ENCODE peak calls at places on chromosomes 4 and X, in four cellular contexts. B, W, N and C are unnamed samples.

GRCh38 chr4:124152130-124152529 is 560.4 kb downstream of the ANKRD50 start:
- DNase-seq in N (no peak), W (no peak), B (no peak), C (no peak)

GRCh38 chr4:184906480-184907097 is 80.8 kb upstream of the ACSL1 start:
- DNase-seq in W (no peak), B (peak; percentile 48), N (no peak), C (no peak)

GRCh38 chr4:88010921-88011320 is 3.5 kb downstream of the PKD2 start:
- DNase-seq in W (peak; percentile 28), B (no peak), N (peak; percentile 48), C (no peak)

GRCh38 chr4:112898357-112899141 is 150.9 kb upstream of the ANK2 start:
- DNase-seq in N (no peak), B (peak; percentile 11), W (peak; percentile 65), C (no peak)

GRCh38 chr4:56757821-56758400 is 63.6 kb downstream of the SPINK2 start:
- DNase-seq in B (no peak), W (peak; percentile 97), N (no peak), C (peak; percentile 37)

GRCh38 chr4:82746705-82747567 is 51.7 kb downstream of the SCD5 start:
- DNase-seq in N (no peak), W (no peak), B (peak; percentile 12), C (no peak)

GRCh38 chr4:88008133-88008621 is 742 bp downstream of the PKD2 start:
- DNase-seq in N (peak; percentile 75), B (peak; percentile 64), W (peak; percentile 80), C (peak; percentile 61)

GRCh38 chr4:25367004-25367621 is 9.9 kb upstream of the ANAPC4 start:
- DNase-seq in N (peak; percentile 81), W (peak; percentile 52), B (peak; percentile 9), C (no peak)

GRCh38 chr4:113179996-113180395 is 130.5 kb downstream of the ANK2 start:
- DNase-seq in N (no peak), W (peak; percentile 80), B (no peak), C (no peak)

GRCh38 chrX:23103546-23103945 is 103.8 kb downstream of the DDX53 start:
- DNase-seq in N (no peak), B (no peak), W (no peak), C (no peak)

GRCh38 chr4:26257850-26258249 is 63.0 kb upstream of the RBPJ start:
- DNase-seq in N (no peak), W (no peak), B (no peak), C (no peak)

GRCh38 chr4:94274912-94275311 is 67.2 kb downstream of the SMARCAD1 start:
- DNase-seq in B (no peak), W (peak; percentile 85), N (no peak), C (no peak)

GRCh38 chr4:86963697-86964096 is 28.9 kb downstream of the AFF1 start:
- DNase-seq in N (no peak), B (peak; percentile 73), W (peak; percentile 69), C (no peak)

GRCh38 chr4:83261307-83261706 is 23.3 kb downstream of the COQ2 start:
- DNase-seq in B (no peak), N (no peak), W (no peak), C (peak; percentile 77)

GRCh38 chrX:105821471-105822081 is 763 bp upstream of the NRK start:
- DNase-seq in B (no peak), W (no peak), N (no peak), C (no peak)

GRCh38 chrX:138925330-138925729 is 213.8 kb upstream of the FGF13 start:
- DNase-seq in W (peak; percentile 92), B (peak; percentile 81), N (no peak), C (no peak)

GRCh38 chrX:50762578-50762977 is 51.4 kb downstream of the SHROOM4 start:
- DNase-seq in W (peak; percentile 12), B (peak; percentile 26), N (no peak), C (no peak)

GRCh38 chr4:53541577-53542206 is 49.6 kb downstream of the LNX1 start:
- DNase-seq in W (peak; percentile 95), B (peak; percentile 75), N (peak; percentile 53), C (no peak)

GRCh38 chr4:111806331-111806730 is 338.9 kb upstream of the FAM241A start:
- DNase-seq in B (no peak), W (peak; percentile 3), N (no peak), C (no peak)

GRCh38 chr4:67581913-67582312 is 23.4 kb downstream of the STAP1 start:
- DNase-seq in B (no peak), N (no peak), W (no peak), C (no peak)

GRCh38 chr4:62344474-62344873 is 1144.3 kb downstream of the ADGRL3 start:
- DNase-seq in B (no peak), N (no peak), W (no peak), C (no peak)

GRCh38 chrX:107389726-107390125 is 59.7 kb upstream of the FRMPD3 start:
- DNase-seq in B (no peak), N (no peak), W (no peak), C (no peak)

GRCh38 chrX:13005671-13006473 is 31.0 kb downstream of the TMSB4X start:
- DNase-seq in N (peak; percentile 58), B (peak; percentile 42), W (peak; percentile 70), C (no peak)

GRCh38 chr4:116603096-116603495 is 482.3 kb downstream of the TRAM1L1 start:
- DNase-seq in W (no peak), B (peak; percentile 77), N (no peak), C (no peak)

GRCh38 chr4:89111833-89112563 is 665 bp downstream of the TIGD2 start:
- DNase-seq in B (peak; percentile 92), N (peak; percentile 14), W (peak; percentile 94), C (peak; percentile 40)

GRCh38 chr4:675980-676870 is 1.9 kb downstream of the MYL5 start:
- DNase-seq in B (no peak), N (peak; percentile 73), W (no peak), C (no peak)
- H3K9ac ChIP-seq in B (no peak overlapping the region), N (peak overlapping the region; percentile 97), W (peak overlapping the region; percentile 96), C (no peak overlapping the region)

GRCh38 chr4:139672732-139673131 is 7.1 kb downstream of the MGST2 start:
- DNase-seq in B (no peak), W (no peak), N (no peak), C (no peak)

GRCh38 chr4:139669335-139669734 is 3.7 kb downstream of the MGST2 start:
- DNase-seq in B (no peak), W (no peak), N (no peak), C (no peak)

GRCh38 chr4:139669859-139670258 is 4.2 kb downstream of the MGST2 start:
- DNase-seq in B (no peak), W (no peak), N (no peak), C (no peak)

GRCh38 chr4:139672215-139672614 is 6.6 kb downstream of the MGST2 start:
- DNase-seq in W (no peak), B (no peak), N (no peak), C (no peak)

GRCh38 chr4:139670765-139671164 is 5.1 kb downstream of the MGST2 start:
- DNase-seq in B (no peak), N (no peak), W (no peak), C (no peak)
- H3K9ac ChIP-seq in B (no peak overlapping the region), N (no peak overlapping the region), W (no peak overlapping the region), C (no peak overlapping the region)

DNA sequence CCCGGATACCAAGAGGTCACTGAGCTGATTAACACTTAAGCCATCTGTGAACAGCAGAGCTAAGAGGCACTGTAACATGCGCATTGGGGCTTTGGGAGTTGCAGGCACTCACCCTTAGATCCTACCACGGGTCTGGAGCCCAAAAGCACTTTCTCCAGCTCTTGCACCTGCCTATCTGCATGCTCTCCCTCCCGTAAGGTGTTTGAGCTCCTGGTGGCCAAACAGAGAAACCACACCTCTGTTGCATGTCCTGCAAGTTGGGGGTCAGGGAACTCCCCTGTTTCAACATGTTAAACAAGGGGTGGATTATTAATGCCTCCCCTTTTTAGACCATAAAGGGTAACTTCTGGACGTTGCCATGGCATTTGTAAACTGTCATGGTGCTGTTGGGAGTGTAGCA is 49.8 kb downstream of the GYPA start:
- DNase-seq in W (no peak), N (no peak), B (no peak), C (no peak)
- H3K9ac ChIP-seq in W (no peak overlapping the region), N (no peak overlapping the region), B (no peak overlapping the region), C (no peak overlapping the region)

DNA sequence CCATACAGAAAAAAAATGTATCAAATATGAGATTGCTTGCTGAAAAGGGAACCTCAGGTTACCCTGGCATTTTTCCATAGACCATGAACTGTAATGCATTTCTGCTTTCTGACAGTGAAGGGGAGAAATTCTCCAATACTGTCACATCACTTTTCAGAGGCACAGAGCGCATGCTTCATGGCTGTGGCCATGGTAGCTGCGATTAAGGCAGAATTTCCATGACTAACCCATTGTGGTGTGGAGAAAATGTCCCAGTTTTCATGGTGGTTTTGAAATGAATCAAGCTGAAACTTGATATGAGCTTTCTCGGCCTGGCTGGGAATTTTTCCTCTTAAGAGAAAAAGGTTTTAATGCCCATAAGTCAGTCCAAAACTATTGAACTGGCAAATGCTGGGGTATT is 39.5 kb upstream of the MAP3K15 start:
- DNase-seq in W (peak; percentile 88), B (peak; percentile 45), N (no peak), C (no peak)
- H3K9ac ChIP-seq in W (peak overlapping the region; percentile 50), B (no peak overlapping the region), N (no peak overlapping the region), C (no peak overlapping the region)